ENCODE peak calls at places on chromosomes 6 and 20, in seven cellular contexts. I is mesenchymal stem cell, L is IMR-90, U is H1, B is mesendoderm, D is H9, A is neuronal stem cell. V is an unnamed sample.

GRCh38 chr20:1308067-1308701 is 20.8 kb downstream of the SDCBP2 start:
- DNase-seq in A (no peak), U (no peak), D (no peak), I (no peak), B (no peak), L (no peak), V (no peak)

GRCh38 chr6:56510984-56511531 is 131.6 kb downstream of the DST start:
- DNase-seq in D (no peak), U (no peak), A (no peak), I (no peak), B (peak), L (peak), V (no peak)

GRCh38 chr6:39341352-39341751 is 18.9 kb upstream of the KCNK16 start:
- DNase-seq in L (no peak), B (peak), U (no peak), A (no peak), I (no peak), D (no peak), V (no peak)

GRCh38 chr6:127201321-127201720 is 65.3 kb upstream of the RNF146 start:
- DNase-seq in U (no peak), A (no peak), B (peak), I (peak), L (peak), D (no peak), V (no peak)

GRCh38 chr20:38217791-38218565 is 42.6 kb downstream of the KIAA1755 start:
- DNase-seq in I (peak), U (peak), L (peak), B (peak), D (no peak), A (no peak), V (peak)

GRCh38 chr20:53900380-53900999 is 169.9 kb downstream of the BCAS1 start:
- DNase-seq in U (no peak), L (peak), D (no peak), I (peak), B (no peak), A (no peak), V (no peak)

GRCh38 chr20:63475209-63475608 is 2.8 kb upstream of the KCNQ2 start:
- DNase-seq in B (peak), I (peak), L (peak), A (no peak), U (no peak), D (peak), V (peak)

GRCh38 chr20:59829415-59830106 is 103.9 kb downstream of the SYCP2 start:
- DNase-seq in D (peak), I (no peak), L (no peak), A (no peak), B (no peak), U (no peak), V (no peak)

GRCh38 chr6:139381216-139381615 is 6.8 kb upstream of the CITED2 start:
- DNase-seq in I (no peak), B (no peak), A (no peak), L (peak), D (no peak), U (no peak), V (no peak)

GRCh38 chr6:165732696-165733486 is 69.8 kb upstream of the PDE10A start:
- DNase-seq in B (no peak), D (no peak), A (no peak), I (no peak), L (no peak), U (no peak), V (no peak)

GRCh38 chr6:35190306-35190705 is 23.4 kb upstream of the SCUBE3 start:
- DNase-seq in D (no peak), I (no peak), A (no peak), L (no peak), U (no peak), B (no peak), V (no peak)

GRCh38 chr20:8903655-8904605 is 165.0 kb upstream of the PLCB4 start:
- DNase-seq in B (no peak), I (no peak), L (no peak), U (no peak), A (no peak), D (no peak), V (no peak)

GRCh38 chr6:142545147-142545546 is 243.3 kb downstream of the ADGRG6 start:
- DNase-seq in I (no peak), U (no peak), L (no peak), D (no peak), B (no peak), A (no peak), V (no peak)

GRCh38 chr20:46312075-46312944 is 4.0 kb upstream of the CDH22 start:
- DNase-seq in I (no peak), L (no peak), A (peak), U (peak), B (peak), D (peak), V (no peak)

GRCh38 chr6:33689879-33690278 is 21.6 kb downstream of the UQCC2 start:
- DNase-seq in B (no peak), D (no peak), U (no peak), A (no peak), L (no peak), I (no peak), V (no peak)

GRCh38 chr6:92052513-92052912 is 1366.8 kb downstream of the EPHA7 start:
- DNase-seq in L (no peak), A (no peak), I (peak), U (no peak), B (no peak), D (no peak), V (no peak)

GRCh38 chr6:122063090-122063489 is 336.4 kb upstream of the HSF2 start:
- DNase-seq in L (no peak), B (no peak), A (peak), I (no peak), U (no peak), D (no peak), V (no peak)

DNA sequence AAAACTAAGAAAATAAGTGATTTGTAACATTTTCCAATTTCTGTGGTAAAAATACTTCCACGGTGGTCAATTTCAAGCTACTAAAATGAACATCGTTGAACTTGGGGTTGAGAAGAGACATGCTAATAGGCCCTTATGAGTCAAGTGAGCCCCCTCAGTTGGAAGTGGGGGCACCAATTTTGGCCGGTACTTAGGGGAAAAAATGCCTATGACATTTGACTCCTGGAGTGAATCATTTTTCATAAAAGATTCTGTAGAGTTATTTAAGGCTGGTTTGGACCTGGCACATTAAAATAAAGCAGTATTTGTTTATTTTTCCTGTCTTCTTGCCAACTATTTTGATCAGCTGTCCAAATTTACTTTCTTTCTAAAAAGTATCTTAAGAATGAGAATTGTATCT is 32.4 kb upstream of the CAP2 start:
- DNase-seq in U (no peak), B (no peak), I (no peak), D (no peak), L (peak), A (no peak), V (no peak)
- H3K4me2 ChIP-seq in U (no peak), B (no peak), I (no peak), D (no peak), L (no peak), A (no peak), V (no peak)

GRCh38 chr20:44185574-44185973 is 1.4 kb downstream of the JPH2 start:
- DNase-seq in B (no peak), I (no peak), D (no peak), U (no peak), L (no peak), A (no peak), V (no peak)

GRCh38 chr20:44187054-44187762 is at the start of gene JPH2:
- DNase-seq in L (peak), D (peak), A (no peak), U (no peak), B (peak), I (peak), V (peak)

GRCh38 chr20:44187763-44188709 is 1.0 kb upstream of the JPH2 start:
- DNase-seq in U (no peak), A (no peak), B (no peak), L (peak), I (peak), D (no peak), V (no peak)

GRCh38 chr20:44186201-44186600 is 787 bp downstream of the JPH2 start:
- DNase-seq in U (no peak), A (no peak), I (no peak), B (no peak), D (no peak), L (no peak), V (no peak)

DNA sequence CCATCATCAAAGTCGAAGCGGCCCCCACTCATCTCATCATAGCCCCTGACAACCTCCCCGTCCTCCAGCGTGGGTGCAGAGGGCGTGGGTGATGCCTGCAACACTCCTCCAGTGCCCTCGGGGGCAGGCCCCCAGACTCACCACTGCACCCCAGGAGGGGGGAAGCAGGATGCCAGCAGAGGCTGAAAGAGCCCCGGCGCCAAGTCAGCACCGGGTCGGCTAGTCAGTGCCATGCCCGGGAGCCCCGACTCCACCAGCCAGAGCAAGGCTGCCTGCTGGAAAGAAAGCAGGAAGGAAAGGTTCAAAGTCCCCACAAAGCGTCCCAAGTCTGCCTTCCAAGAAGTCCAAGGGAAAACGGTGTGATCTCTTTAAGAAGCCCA is 324 bp downstream of the JPH2 start:
- DNase-seq in L (no peak), A (no peak), D (no peak), B (no peak), I (no peak), U (no peak), V (no peak)
- H3K27ac ChIP-seq in L (peak), A (no peak), D (no peak), B (peak), I (peak), U (no peak), V (peak)

GRCh38 chr20:17519606-17520285 is 11.4 kb downstream of the BFSP1 start:
- DNase-seq in D (no peak), A (no peak), B (no peak), I (no peak), L (no peak), U (no peak), V (peak)

GRCh38 chr20:17518339-17519052 is 12.7 kb downstream of the BFSP1 start:
- DNase-seq in D (peak), U (no peak), L (no peak), I (no peak), B (peak), A (no peak), V (peak)

GRCh38 chr20:17523326-17523725 is 7.9 kb downstream of the BFSP1 start:
- DNase-seq in D (no peak), U (no peak), L (no peak), A (no peak), I (no peak), B (no peak), V (no peak)

GRCh38 chr20:17522528-17522927 is 8.7 kb downstream of the BFSP1 start:
- DNase-seq in B (no peak), L (no peak), A (no peak), I (no peak), U (no peak), D (no peak), V (no peak)

GRCh38 chr20:17520583-17520982 is 10.6 kb downstream of the BFSP1 start:
- DNase-seq in U (no peak), L (no peak), B (peak), A (no peak), I (no peak), D (no peak), V (peak)
- H3K23ac ChIP-seq in U (no peak), L (no peak), B (no peak), A (no peak), I (no peak), D (no peak), V (no peak)

DNA sequence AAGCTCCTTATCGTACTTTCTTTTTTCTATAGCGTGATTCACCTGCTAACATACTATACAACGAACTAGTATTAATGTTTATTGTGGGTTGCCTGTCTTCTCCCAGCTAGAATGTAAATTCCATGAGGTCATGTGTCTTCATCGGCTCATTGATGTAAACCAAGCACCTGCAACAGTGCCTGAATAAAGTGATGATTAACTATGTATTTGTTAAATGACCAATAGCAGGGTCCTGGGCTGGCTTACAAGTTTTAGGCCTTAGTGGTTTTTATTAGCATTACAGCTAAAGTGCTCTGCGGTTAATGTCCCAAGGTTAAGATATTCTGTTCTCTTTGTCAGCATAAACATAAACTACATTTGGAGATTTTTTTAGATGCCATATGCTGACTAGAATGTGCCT is 15.1 kb downstream of the PRL start:
- DNase-seq in I (no peak), D (no peak), B (no peak), L (no peak), U (no peak), A (no peak), V (no peak)
- H3K4me2 ChIP-seq in I (no peak), D (no peak), B (no peak), L (no peak), U (no peak), A (no peak), V (no peak)

DNA sequence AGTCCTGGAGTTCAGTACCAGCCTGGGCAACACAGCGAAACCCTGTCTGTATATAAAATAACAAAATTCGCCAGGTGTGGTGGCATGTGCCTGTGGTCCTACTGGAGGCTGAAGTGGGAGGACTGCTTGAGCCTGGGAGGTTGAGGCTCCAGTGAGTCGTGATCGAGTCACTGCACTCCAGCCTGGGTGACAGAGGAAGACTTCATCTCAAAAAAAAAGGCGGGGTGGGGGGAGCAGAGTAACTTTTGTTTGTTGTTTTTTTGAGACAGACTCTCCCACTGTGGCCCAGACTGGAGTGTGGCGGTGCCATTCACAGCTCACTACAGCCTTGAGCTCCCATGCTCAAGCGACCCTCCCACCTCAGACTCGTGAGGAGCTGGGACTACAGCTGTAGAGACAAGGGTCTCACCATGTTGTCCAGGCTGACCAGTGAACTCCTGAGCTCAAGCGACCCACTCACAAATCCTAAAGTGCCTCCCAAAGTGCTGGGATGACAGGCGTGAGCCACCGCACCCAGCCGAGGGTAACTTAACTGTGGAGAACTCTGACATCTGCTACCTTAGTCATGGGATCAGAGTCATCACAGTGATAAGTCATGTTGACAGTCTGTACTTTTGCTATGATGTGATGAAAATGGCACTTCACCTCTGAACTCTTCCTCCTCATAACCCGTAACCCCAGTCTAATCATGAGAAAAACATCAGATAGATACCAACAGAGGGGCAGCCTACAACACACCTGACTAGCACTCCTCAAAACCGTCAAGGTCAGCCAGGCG is 16.5 kb downstream of the PEDS1 start:
- DNase-seq in L (peak), D (no peak), U (no peak), B (no peak), I (peak), A (no peak), V (peak)
- H3K27ac ChIP-seq in L (no peak), D (no peak), U (no peak), B (no peak), I (no peak), A (no peak), V (no peak)

GRCh38 chr6:50924758-50925157 is 106.1 kb downstream of the TFAP2B start:
- DNase-seq in D (no peak), L (no peak), B (no peak), A (no peak), U (no peak), I (no peak), V (no peak)
- H3K23ac ChIP-seq in D (no peak), L (no peak), B (no peak), A (no peak), U (no peak), I (no peak), V (no peak)

GRCh38 chr6:133623065-133623464 is 265.8 kb upstream of the TCF21 start:
- DNase-seq in A (no peak), U (no peak), I (peak), L (peak), D (no peak), B (no peak), V (no peak)
- H3K4me2 ChIP-seq in A (no peak), U (no peak), I (no peak), L (no peak), D (no peak), B (no peak), V (no peak)